ENCODE peak calls at places on chromosomes 16 and 17, in four cellular contexts. H is H1, R is GM12878, I is HepG2. Q is an unnamed sample.

GRCh38 chr16:11977206-11978041 is 890 bp downstream of the SNX29 start:
- DNase-seq in H (no peak), R (no peak), I (no peak), Q (no peak)

GRCh38 chr17:27523712-27524111 is 67.5 kb downstream of the KSR1 start:
- DNase-seq in H (no peak), R (no peak), I (no peak), Q (no peak)

GRCh38 chr16:12672986-12673385 is 130.7 kb downstream of the CPPED1 start:
- DNase-seq in H (no peak), R (no peak), I (no peak), Q (no peak)

GRCh38 chr16:90008708-90009145 is 10.5 kb downstream of the DBNDD1 start:
- DNase-seq in H (no peak), R (no peak), I (no peak), Q (no peak)

GRCh38 chr17:57868007-57868774 is 18.3 kb upstream of the MRPS23 start:
- DNase-seq in H (peak; percentile 58), R (peak; percentile 47), I (peak; percentile 59), Q (peak; percentile 48)

GRCh38 chr17:75649687-75650086 is 16.5 kb downstream of the SMIM5 start:
- DNase-seq in H (no peak), R (no peak), I (no peak), Q (no peak)

GRCh38 chr17:49552070-49552751 is 23.5 kb upstream of the NXPH3 start:
- DNase-seq in H (no peak), R (no peak), I (no peak), Q (no peak)

GRCh38 chr17:28953444-28954118 is 2.3 kb upstream of the PHF12 start:
- DNase-seq in H (peak; percentile 69), R (no peak), I (peak; percentile 41), Q (peak; percentile 45)

GRCh38 chr16:64920211-64920610 is 201.7 kb downstream of the CDH11 start:
- DNase-seq in H (no peak), R (no peak), I (no peak), Q (no peak)

GRCh38 chr16:64409762-64410161 is 712.1 kb downstream of the CDH11 start:
- DNase-seq in H (no peak), R (no peak), I (no peak), Q (no peak)

GRCh38 chr17:39794249-39794970 is 56.7 kb downstream of the GRB7 start:
- DNase-seq in H (no peak), R (peak; percentile 95), I (no peak), Q (no peak)

GRCh38 chr16:81476732-81477131 is 32.1 kb downstream of the CMIP start:
- DNase-seq in H (no peak), R (no peak), I (no peak), Q (no peak)

GRCh38 chr16:27318399-27319256 is 4.9 kb downstream of the IL4R start:
- DNase-seq in H (no peak), R (no peak), I (no peak), Q (no peak)

GRCh38 chr16:79327836-79328235 is 272.7 kb downstream of the MAF start:
- DNase-seq in H (no peak), R (no peak), I (no peak), Q (no peak)

GRCh38 chr17:44221072-44221861 is 1.8 kb upstream of the UBTF start:
- DNase-seq in H (no peak), R (no peak), I (peak; percentile 78), Q (peak; percentile 55)

GRCh38 chr16:84481051-84481735 is 23.3 kb downstream of the MEAK7 start:
- DNase-seq in H (no peak), R (no peak), I (no peak), Q (no peak)

GRCh38 chr17:7281074-7281952 is at the start of gene SLC2A4:
- DNase-seq in H (peak; percentile 96), R (peak; percentile 41), I (peak; percentile 95), Q (peak; percentile 99)

GRCh38 chr17:59347975-59348391 is 16.5 kb downstream of the YPEL2 start:
- DNase-seq in H (no peak), R (no peak), I (no peak), Q (no peak)

GRCh38 chr17:58210922-58211321 is 8.1 kb downstream of the MKS1 start:
- DNase-seq in H (no peak), R (no peak), I (no peak), Q (no peak)

GRCh38 chr16:19680972-19681371 is 37.1 kb downstream of the KNOP1 start:
- DNase-seq in H (no peak), R (no peak), I (no peak), Q (no peak)

GRCh38 chr16:1257561-1258217 is 1.8 kb downstream of the TPSD1 start:
- DNase-seq in H (no peak), R (no peak), I (no peak), Q (no peak)

GRCh38 chr17:64784353-64784798 is 122.3 kb upstream of the SMURF2 start:
- DNase-seq in H (no peak), R (no peak), I (no peak), Q (no peak)

GRCh38 chr16:54403580-54403979 is 117.0 kb upstream of the IRX3 start:
- DNase-seq in H (no peak), R (no peak), I (no peak), Q (no peak)

GRCh38 chr17:38908676-38909181 is 16.7 kb upstream of the LASP1NB start:
- DNase-seq in H (no peak), R (no peak), I (no peak), Q (no peak)

GRCh38 chr17:4806420-4806769 is 557 bp upstream of the PLD2 start:
- DNase-seq in H (no peak), R (no peak), I (no peak), Q (no peak)

GRCh38 chr16:18800674-18801196 is 614 bp downstream of the ARL6IP1 start:
- DNase-seq in H (no peak), R (no peak), I (no peak), Q (peak; percentile 20)

GRCh38 chr17:62597150-62597549 is 30.3 kb upstream of the MRC2 start:
- DNase-seq in H (no peak), R (no peak), I (no peak), Q (no peak)

GRCh38 chr17:51056813-51057510 is 63.7 kb downstream of the SPAG9 start:
- DNase-seq in H (no peak), R (no peak), I (peak; percentile 68), Q (peak; percentile 34)

GRCh38 chr16:26809461-26809860 is 257.3 kb upstream of the C16orf82 start:
- DNase-seq in H (no peak), R (no peak), I (no peak), Q (no peak)

GRCh38 chr16:25799816-25800215 is 108.1 kb downstream of the HS3ST4 start:
- DNase-seq in H (no peak), R (no peak), I (no peak), Q (no peak)

GRCh38 chr16:69186642-69187386 is at the start of gene SNTB2:
- DNase-seq in H (peak; percentile 70), R (peak; percentile 95), I (peak; percentile 92), Q (peak; percentile 92)

GRCh38 chr16:27639588-27640276 is 89.8 kb downstream of the KATNIP start:
- DNase-seq in H (no peak), R (peak; percentile 2), I (peak; percentile 58), Q (peak; percentile 65)

GRCh38 chr17:45574376-45574775 is 83.9 kb upstream of the PLEKHM1 start:
- DNase-seq in H (no peak), R (no peak), I (no peak), Q (no peak)

DNA sequence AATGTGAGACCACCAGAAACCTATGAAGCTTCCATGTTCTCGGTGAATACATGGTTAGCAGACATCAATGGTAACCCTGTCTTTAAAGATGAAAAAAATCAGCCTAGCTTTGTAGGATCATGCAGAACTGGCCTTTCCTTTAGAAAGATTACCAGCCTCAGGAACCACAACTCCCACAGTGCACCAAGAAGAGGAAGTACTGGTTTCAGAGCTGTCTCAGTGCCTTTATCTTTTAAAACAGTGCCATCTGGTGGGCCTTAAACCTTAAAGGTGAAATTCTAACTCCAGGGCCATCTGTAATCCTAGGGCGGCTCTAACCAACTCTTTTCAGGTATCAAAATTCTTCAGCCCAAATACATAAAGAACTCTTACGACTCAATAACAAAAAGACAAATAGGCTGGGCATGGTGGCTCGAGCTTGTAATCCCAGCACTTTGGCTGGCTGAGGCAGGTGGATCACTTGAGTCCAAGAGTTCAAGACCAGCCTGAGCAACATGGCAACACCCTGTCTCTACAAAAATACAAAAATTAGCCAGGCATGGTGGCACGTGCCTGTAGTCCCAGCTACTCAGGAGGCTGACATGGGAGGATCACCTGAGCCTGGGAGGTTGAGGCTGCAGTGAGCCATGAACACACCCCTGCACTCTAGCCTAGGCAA is 5.4 kb downstream of the ATPAF2 start:
- DNase-seq in H (peak; percentile 13), R (peak; percentile 67), I (peak; percentile 83), Q (peak; percentile 74)
- TF ChIP-seq SUZ12 in H (no peak), R (no peak), I (peak; percentile 40), Q (no peak)

GRCh38 chr16:68033101-68033500 is 10.0 kb downstream of the DUS2 start:
- DNase-seq in H (no peak), R (no peak), I (no peak), Q (no peak)

GRCh38 chr16:68041783-68042182 is 18.7 kb downstream of the DUS2 start:
- DNase-seq in H (no peak), R (no peak), I (no peak), Q (no peak)

GRCh38 chr16:68040506-68041288 is 17.6 kb downstream of the DUS2 start:
- DNase-seq in H (peak; percentile 76), R (peak; percentile 47), I (peak; percentile 82), Q (peak; percentile 83)

GRCh38 chr16:68035227-68035626 is 12.1 kb downstream of the DUS2 start:
- DNase-seq in H (no peak), R (no peak), I (no peak), Q (no peak)

DNA sequence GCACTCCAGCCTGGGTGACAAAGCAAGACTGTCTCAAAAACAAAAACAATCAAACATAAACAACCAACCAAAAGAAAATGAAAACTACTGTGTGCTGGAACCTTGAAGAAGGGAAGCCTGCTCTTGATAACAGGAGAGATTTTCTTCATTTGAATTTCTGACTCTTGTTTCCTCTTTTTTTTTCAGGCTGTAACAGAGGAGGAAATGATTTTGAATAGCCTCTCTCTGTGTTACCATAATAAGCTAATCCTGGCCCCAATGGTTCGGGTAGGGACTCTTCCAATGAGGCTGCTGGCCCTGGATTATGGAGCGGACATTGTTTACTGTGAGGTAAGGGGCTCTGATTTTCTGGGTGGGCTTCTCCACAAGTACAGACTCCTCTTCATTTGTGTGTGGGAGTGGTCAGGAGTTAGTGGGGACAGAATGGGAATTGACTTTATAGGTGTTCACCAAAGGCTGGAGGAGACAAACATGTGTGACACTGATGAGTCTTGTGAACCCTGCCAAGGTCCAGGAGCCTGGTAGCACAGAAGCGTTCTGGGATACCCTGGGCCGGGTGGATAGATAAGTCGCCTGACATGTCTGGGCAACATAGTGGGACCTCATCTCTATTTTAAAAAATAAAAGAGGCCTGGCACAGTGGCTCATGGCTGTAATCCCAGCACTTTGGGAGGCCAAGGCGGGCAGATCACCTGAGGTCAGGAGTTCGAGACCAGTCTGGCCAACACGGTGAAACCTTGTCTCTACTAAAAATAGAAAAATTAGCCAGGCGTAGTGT is 14.9 kb downstream of the DUS2 start:
- DNase-seq in H (no peak), R (peak; percentile 21), I (no peak), Q (no peak)
- TF ChIP-seq SP1 in H (no peak), R (no peak), I (no peak), Q (no peak)

DNA sequence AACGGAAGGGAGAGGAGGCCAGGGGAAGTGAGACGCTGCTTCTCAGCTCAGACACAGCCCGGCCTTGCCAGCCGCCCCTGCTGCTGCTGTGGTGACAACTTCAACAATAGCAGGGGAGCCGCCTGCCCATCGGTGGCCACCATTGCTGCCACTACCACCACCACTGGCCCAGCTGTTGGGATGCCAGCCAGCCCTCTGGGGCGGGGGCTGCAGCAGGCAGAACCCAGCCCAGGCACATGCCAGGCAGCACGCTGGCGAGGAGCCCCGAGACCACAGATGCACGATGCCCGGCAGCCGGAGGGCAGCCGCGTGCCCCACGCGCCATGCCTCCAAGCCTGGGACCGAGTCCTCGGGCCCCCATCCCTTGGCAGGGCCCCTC is 7.3 kb downstream of the DOK4 start:
- DNase-seq in H (no peak), R (no peak), I (no peak), Q (no peak)
- TF ChIP-seq SUZ12 in H (no peak), R (no peak), I (no peak), Q (no peak)

GRCh38 chr16:50745940-50746339 is 4.1 kb downstream of the CYLD start:
- DNase-seq in H (no peak), R (no peak), I (no peak), Q (no peak)
- TF ChIP-seq SP1 in H (no peak), R (no peak), I (no peak), Q (no peak)

Q was measured in HEK293T.